ENCODE peak calls at places on chromosomes 2 and 18, in six cellular contexts. I, F, Q, M, H and R are unnamed samples.

GRCh38 chr2:166314022-166314759 is 61.6 kb downstream of the SCN9A start:
- DNase-seq in I (no peak), F (peak), Q (no peak), M (no peak), H (no peak), R (no peak)

GRCh38 chr2:173793649-173794565 is 171.3 kb downstream of the SP3 start:
- DNase-seq in I (no peak), F (no peak), Q (no peak), M (no peak), H (no peak), R (no peak)

GRCh38 chr2:100070078-100070477 is 72.3 kb downstream of the AFF3 start:
- DNase-seq in I (peak), F (no peak), Q (no peak), M (no peak), H (no peak), R (no peak)

GRCh38 chr2:239147376-239147775 is 253.4 kb downstream of the HDAC4 start:
- DNase-seq in I (no peak), F (no peak), Q (peak), M (no peak), H (no peak), R (no peak)

GRCh38 chr18:78719821-78720220 is 259.8 kb upstream of the SALL3 start:
- DNase-seq in I (no peak), F (no peak), Q (no peak), M (no peak), H (no peak), R (no peak)

GRCh38 chr2:111227716-111228141 is 107.0 kb downstream of the BCL2L11 start:
- DNase-seq in I (no peak), F (no peak), Q (no peak), M (no peak), H (no peak), R (no peak)

GRCh38 chr2:47112665-47113435 is 42.3 kb downstream of the STPG4 start:
- DNase-seq in I (no peak), F (no peak), Q (no peak), M (no peak), H (no peak), R (no peak)

GRCh38 chr2:185583058-185583816 is 155.4 kb upstream of the FSIP2 start:
- DNase-seq in I (no peak), F (peak), Q (no peak), M (no peak), H (no peak), R (no peak)